ENCODE peak calls at places on chromosomes 5 and 9, in five cellular contexts. E is HFF-Myc, X is fibroblast of the aortic adventitia, V is AG04450, O is SK-N-MC. N is an unnamed sample.

GRCh38 chr5:17723876-17724275 is 89.6 kb downstream of the TAF11L14 start:
- DNase-seq in E (no peak), X (no peak), V (no peak), O (no peak), N (no peak)

GRCh38 chr9:121562261-121562780 is 62.7 kb upstream of the GGTA1 start:
- DNase-seq in E (no peak), X (no peak), V (no peak), O (no peak), N (no peak)

GRCh38 chr9:127158995-127159801 is 36.8 kb upstream of the ANGPTL2 start:
- DNase-seq in E (peak; percentile 51), X (peak; percentile 73), V (peak; percentile 60), O (no peak), N (peak; percentile 62)

GRCh38 chr5:138653502-138653901 is 78.3 kb upstream of the HSPA9 start:
- DNase-seq in E (no peak), X (peak; percentile 22), V (no peak), O (no peak), N (no peak)

GRCh38 chr5:61264273-61264661 is 67.8 kb upstream of the ZSWIM6 start:
- DNase-seq in E (no peak), X (no peak), V (no peak), O (no peak), N (no peak)

GRCh38 chr5:139711067-139711851 is 63.1 kb downstream of the CXXC5 start:
- DNase-seq in E (no peak), X (peak; percentile 27), V (no peak), O (no peak), N (peak; percentile 62)

GRCh38 chr5:164346785-164347630 is 841.6 kb downstream of the MAT2B start:
- DNase-seq in E (no peak), X (no peak), V (no peak), O (no peak), N (no peak)

GRCh38 chr9:87518702-87519335 is 21.2 kb downstream of the DAPK1 start:
- DNase-seq in E (no peak), X (peak; percentile 87), V (no peak), O (no peak), N (peak; percentile 72)

GRCh38 chr9:115850548-115851304 is 302.9 kb upstream of the PAPPA start:
- DNase-seq in E (no peak), X (peak; percentile 39), V (peak; percentile 54), O (no peak), N (no peak)

GRCh38 chr5:50752800-50753199 is 86.4 kb downstream of the PARP8 start:
- DNase-seq in E (no peak), X (no peak), V (no peak), O (no peak), N (no peak)

GRCh38 chr9:123843703-123844102 is 86.2 kb downstream of the DENND1A start:
- DNase-seq in E (no peak), X (no peak), V (no peak), O (no peak), N (no peak)

GRCh38 chr5:138091685-138092084 is 7.9 kb downstream of the WNT8A start:
- DNase-seq in E (no peak), X (no peak), V (no peak), O (no peak), N (no peak)